ENCODE peak calls at places on chromosomes 3 and 15, in six cellular contexts. One of them, this sample, is unnamed.

GRCh38 chr15:78065284-78065872 is 12.1 kb downstream of the TBC1D2B start:
- DNase-seq in fibroblast of lung: peak
- DNase-seq in fibroblast of pulmonary artery: peak
- DNase-seq in memory B cell: no peak
- DNase-seq in putamen: no peak
- DNase-seq in left cardiac atrium: peak
- DNase-seq in this sample: peak

GRCh38 chr3:10373686-10374261 is 52.9 kb upstream of the SEC13 start:
- DNase-seq in fibroblast of lung: peak
- DNase-seq in left cardiac atrium: no peak
- DNase-seq in memory B cell: no peak
- DNase-seq in fibroblast of pulmonary artery: peak
- DNase-seq in putamen: no peak
- DNase-seq in this sample: no peak

GRCh38 chr3:171671709-171672108 is 138.6 kb downstream of the PLD1 start:
- DNase-seq in fibroblast of pulmonary artery: no peak
- DNase-seq in putamen: no peak
- DNase-seq in memory B cell: no peak
- DNase-seq in fibroblast of lung: no peak
- DNase-seq in left cardiac atrium: no peak
- DNase-seq in this sample: no peak

GRCh38 chr3:128735884-128736283 is 9.9 kb downstream of the RAB7A start:
- DNase-seq in memory B cell: no peak
- DNase-seq in putamen: no peak
- DNase-seq in fibroblast of pulmonary artery: no peak
- DNase-seq in fibroblast of lung: no peak
- DNase-seq in left cardiac atrium: no peak
- DNase-seq in this sample: no peak

GRCh38 chr3:141845407-141846049 is 30.9 kb upstream of the ATP1B3 start:
- DNase-seq in putamen: no peak
- DNase-seq in left cardiac atrium: no peak
- DNase-seq in fibroblast of lung: no peak
- DNase-seq in fibroblast of pulmonary artery: no peak
- DNase-seq in memory B cell: no peak
- DNase-seq in this sample: no peak

GRCh38 chr3:73363093-73363492 is 261.6 kb downstream of the PDZRN3 start:
- DNase-seq in putamen: no peak
- DNase-seq in memory B cell: no peak
- DNase-seq in fibroblast of pulmonary artery: no peak
- DNase-seq in fibroblast of lung: no peak
- DNase-seq in left cardiac atrium: no peak
- DNase-seq in this sample: no peak

GRCh38 chr15:74889390-74889881 is 406 bp upstream of the MPI start:
- DNase-seq in fibroblast of lung: peak
- DNase-seq in memory B cell: no peak
- DNase-seq in fibroblast of pulmonary artery: peak
- DNase-seq in putamen: no peak
- DNase-seq in left cardiac atrium: peak
- DNase-seq in this sample: no peak

GRCh38 chr3:141851411-141851810 is 25.0 kb upstream of the ATP1B3 start:
- DNase-seq in fibroblast of pulmonary artery: peak
- DNase-seq in memory B cell: no peak
- DNase-seq in left cardiac atrium: peak
- DNase-seq in putamen: no peak
- DNase-seq in fibroblast of lung: no peak
- DNase-seq in this sample: no peak

GRCh38 chr15:82810061-82810862 is 834 bp downstream of the WHAMM start:
- DNase-seq in memory B cell: peak
- DNase-seq in fibroblast of lung: peak
- DNase-seq in fibroblast of pulmonary artery: peak
- DNase-seq in left cardiac atrium: peak
- DNase-seq in putamen: peak
- DNase-seq in this sample: peak

GRCh38 chr15:48800811-48801460 is 9.9 kb downstream of the CEP152 start:
- DNase-seq in left cardiac atrium: no peak
- DNase-seq in memory B cell: no peak
- DNase-seq in fibroblast of lung: peak
- DNase-seq in fibroblast of pulmonary artery: peak
- DNase-seq in putamen: peak
- DNase-seq in this sample: peak

GRCh38 chr3:170506556-170506955 is 79.3 kb downstream of the SLC7A14 start:
- DNase-seq in fibroblast of lung: peak
- DNase-seq in putamen: no peak
- DNase-seq in left cardiac atrium: no peak
- DNase-seq in fibroblast of pulmonary artery: peak
- DNase-seq in memory B cell: no peak
- DNase-seq in this sample: peak

This sample was measured in pons.